ENCODE peak calls at places on chromosomes 13 and 19, in eight cellular contexts. W, E, N, I, M, B, Q and K are unnamed samples.

GRCh38 chr19:33132021-33132420 is at the start of gene WDR88:
- DNase-seq in M (no peak), N (no peak), W (no peak), Q (no peak), I (no peak), E (peak; percentile 79), B (no peak), K (no peak)

GRCh38 chr13:76820759-76821158 is 65.4 kb downstream of the KCTD12 start:
- DNase-seq in N (no peak), E (no peak), Q (no peak), W (no peak), I (no peak), M (no peak), B (no peak), K (no peak)

GRCh38 chr13:112626761-112627160 is 38.8 kb upstream of the TUBGCP3 start:
- DNase-seq in Q (no peak), N (no peak), M (no peak), B (no peak), E (no peak), W (no peak), I (no peak), K (no peak)

GRCh38 chr13:26693749-26694463 is 66.7 kb downstream of the GPR12 start:
- DNase-seq in Q (no peak), W (no peak), N (no peak), I (peak; percentile 9), B (no peak), M (no peak), E (no peak), K (no peak)

GRCh38 chr13:101829484-101829883 is 377.0 kb downstream of the ITGBL1 start:
- DNase-seq in I (no peak), E (no peak), B (no peak), W (no peak), Q (no peak), N (no peak), M (no peak), K (no peak)

GRCh38 chr19:16591803-16592556 is 19.8 kb upstream of the SLC35E1 start:
- DNase-seq in W (no peak), E (peak; percentile 31), Q (no peak), B (no peak), M (no peak), N (no peak), I (peak; percentile 41), K (no peak)

GRCh38 chr13:48500652-48501197 is 32.2 kb downstream of the RCBTB2 start:
- DNase-seq in W (no peak), M (no peak), Q (no peak), B (peak; percentile 55), I (peak; percentile 83), N (no peak), E (no peak), K (peak; percentile 95)

GRCh38 chr19:41991025-41991424 is 3.0 kb downstream of the ATP1A3 start:
- DNase-seq in I (no peak), N (no peak), B (no peak), Q (no peak), M (no peak), E (peak; percentile 62), W (no peak), K (no peak)

GRCh38 chr13:20080377-20081164 is 80.3 kb downstream of the GJA3 start:
- DNase-seq in M (no peak), I (no peak), E (no peak), N (no peak), B (no peak), W (no peak), Q (no peak), K (no peak)

GRCh38 chr19:46287585-46287984 is 9.3 kb upstream of the HIF3A start:
- DNase-seq in M (no peak), B (no peak), W (no peak), N (no peak), I (no peak), Q (no peak), E (no peak), K (no peak)

GRCh38 chr13:104043184-104043583 is 977.0 kb upstream of the SLC10A2 start:
- DNase-seq in B (no peak), M (peak; percentile 26), N (no peak), Q (no peak), E (no peak), W (no peak), I (peak; percentile 13), K (no peak)

GRCh38 chr19:34135401-34135800 is 36.9 kb upstream of the LSM14A start:
- DNase-seq in I (no peak), N (no peak), M (no peak), W (no peak), Q (no peak), E (no peak), B (no peak), K (no peak)

GRCh38 chr13:39656325-39656677 is 839 bp downstream of the COG6 start:
- DNase-seq in W (no peak), E (no peak), M (no peak), I (peak; percentile 23), B (peak; percentile 11), Q (no peak), N (no peak), K (no peak)

GRCh38 chr13:94660695-94661324 is 51.5 kb downstream of the SOX21 start:
- DNase-seq in M (peak; percentile 43), I (no peak), B (peak; percentile 47), Q (no peak), E (no peak), W (no peak), N (no peak), K (peak; percentile 62)

GRCh38 chr13:51663980-51664957 is 80.0 kb downstream of the WDFY2 start:
- DNase-seq in N (no peak), M (no peak), E (no peak), Q (no peak), W (no peak), I (peak; percentile 36), B (no peak), K (no peak)

GRCh38 chr13:52779028-52779612 is 39.5 kb upstream of the CNMD start:
- DNase-seq in W (no peak), M (peak; percentile 55), B (no peak), E (no peak), Q (no peak), I (peak; percentile 52), N (no peak), K (no peak)

GRCh38 chr13:28337196-28338045 is 157.5 kb downstream of the FLT1 start:
- DNase-seq in W (no peak), I (peak; percentile 9), N (no peak), Q (no peak), M (no peak), E (no peak), B (no peak), K (no peak)

GRCh38 chr19:6414793-6415591 is 9.6 kb downstream of the KHSRP start:
- DNase-seq in N (no peak), B (no peak), E (peak; percentile 73), Q (no peak), I (no peak), W (no peak), M (no peak), K (no peak)

GRCh38 chr19:39093761-39094160 is 9.6 kb downstream of the ACP7 start:
- DNase-seq in B (no peak), E (no peak), M (no peak), N (no peak), W (no peak), I (peak; percentile 56), Q (no peak), K (no peak)

GRCh38 chr19:1855040-1855827 is 7.0 kb upstream of the REXO1 start:
- DNase-seq in I (peak; percentile 88), E (peak; percentile 98), M (peak; percentile 73), B (peak; percentile 94), N (peak; percentile 97), W (peak; percentile 87), Q (peak; percentile 55), K (peak; percentile 87)

GRCh38 chr19:18719541-18719940 is 36.1 kb downstream of the CRTC1 start:
- DNase-seq in Q (no peak), W (no peak), N (no peak), B (no peak), E (no peak), I (no peak), M (no peak), K (no peak)

GRCh38 chr13:84362777-84363176 is 480.5 kb upstream of the SLITRK1 start:
- DNase-seq in W (no peak), M (no peak), E (no peak), Q (no peak), I (peak; percentile 7), B (no peak), N (no peak), K (no peak)

GRCh38 chr19:55379161-55379560 is 2.5 kb downstream of the TMEM190 start:
- DNase-seq in N (no peak), I (no peak), E (no peak), W (no peak), Q (no peak), M (no peak), B (no peak), K (no peak)

GRCh38 chr19:1154731-1155351 is 19.2 kb downstream of the SBNO2 start:
- DNase-seq in B (no peak), I (peak; percentile 85), E (peak; percentile 97), Q (no peak), M (no peak), W (no peak), N (no peak), K (no peak)